ENCODE peak calls at places on chromosomes 6 and 20, in six cellular contexts. I is left lung, K is choroid plexus epithelial cell, R is AG04450, E is PC-9, D is lung. U is an unnamed sample.

GRCh38 chr20:18488301-18488700 is 8.7 kb downstream of the RBBP9 start:
- DNase-seq in I (no peak), K (no peak), R (no peak), E (no peak), D (no peak), U (no peak)

GRCh38 chr6:133435065-133435728 is 194.0 kb downstream of the EYA4 start:
- DNase-seq in I (peak; percentile 15), K (no peak), R (no peak), E (no peak), D (no peak), U (no peak)

GRCh38 chr6:16822529-16822928 is 61.3 kb upstream of the ATXN1 start:
- DNase-seq in I (no peak), K (no peak), R (no peak), E (no peak), D (no peak), U (no peak)

GRCh38 chr20:62584671-62585512 is 57.4 kb upstream of the SLCO4A1 start:
- DNase-seq in I (no peak), K (no peak), R (no peak), E (no peak), D (no peak), U (no peak)

GRCh38 chr6:20096506-20096905 is 115.8 kb downstream of the MBOAT1 start:
- DNase-seq in I (no peak), K (no peak), R (no peak), E (no peak), D (no peak), U (no peak)

GRCh38 chr6:147022041-147022440 is 182.2 kb upstream of the STXBP5 start:
- DNase-seq in I (no peak), K (peak; percentile 40), R (no peak), E (peak; percentile 69), D (no peak), U (no peak)

GRCh38 chr6:105432797-105433196 is 29.9 kb upstream of the PREP start:
- DNase-seq in I (no peak), K (peak; percentile 87), R (peak; percentile 46), E (peak; percentile 97), D (no peak), U (no peak)

GRCh38 chr6:36285187-36285612 is 15.3 kb downstream of the PNPLA1 start:
- DNase-seq in I (peak; percentile 71), K (no peak), R (no peak), E (no peak), D (no peak), U (no peak)

GRCh38 chr6:113318553-113318952 is 538.6 kb upstream of the MARCKS start:
- DNase-seq in I (no peak), K (peak; percentile 3), R (no peak), E (no peak), D (no peak), U (no peak)

GRCh38 chr20:37575884-37576283 is 48.2 kb upstream of the BLCAP start:
- DNase-seq in I (no peak), K (no peak), R (no peak), E (no peak), D (no peak), U (peak; percentile 33)

GRCh38 chr6:54441687-54442248 is 133.5 kb downstream of the TINAG start:
- DNase-seq in I (peak; percentile 24), K (no peak), R (no peak), E (no peak), D (no peak), U (no peak)

GRCh38 chr6:71034578-71034977 is 77.7 kb upstream of the B3GAT2 start:
- DNase-seq in I (no peak), K (no peak), R (no peak), E (no peak), D (no peak), U (no peak)

GRCh38 chr20:5114403-5114802 is 5.4 kb downstream of the PCNA start:
- DNase-seq in I (no peak), K (no peak), R (no peak), E (peak; percentile 25), D (no peak), U (no peak)

GRCh38 chr20:16125810-16126209 is 447.4 kb downstream of the KIF16B start:
- DNase-seq in I (no peak), K (no peak), R (no peak), E (no peak), D (peak; percentile 47), U (no peak)

DNA sequence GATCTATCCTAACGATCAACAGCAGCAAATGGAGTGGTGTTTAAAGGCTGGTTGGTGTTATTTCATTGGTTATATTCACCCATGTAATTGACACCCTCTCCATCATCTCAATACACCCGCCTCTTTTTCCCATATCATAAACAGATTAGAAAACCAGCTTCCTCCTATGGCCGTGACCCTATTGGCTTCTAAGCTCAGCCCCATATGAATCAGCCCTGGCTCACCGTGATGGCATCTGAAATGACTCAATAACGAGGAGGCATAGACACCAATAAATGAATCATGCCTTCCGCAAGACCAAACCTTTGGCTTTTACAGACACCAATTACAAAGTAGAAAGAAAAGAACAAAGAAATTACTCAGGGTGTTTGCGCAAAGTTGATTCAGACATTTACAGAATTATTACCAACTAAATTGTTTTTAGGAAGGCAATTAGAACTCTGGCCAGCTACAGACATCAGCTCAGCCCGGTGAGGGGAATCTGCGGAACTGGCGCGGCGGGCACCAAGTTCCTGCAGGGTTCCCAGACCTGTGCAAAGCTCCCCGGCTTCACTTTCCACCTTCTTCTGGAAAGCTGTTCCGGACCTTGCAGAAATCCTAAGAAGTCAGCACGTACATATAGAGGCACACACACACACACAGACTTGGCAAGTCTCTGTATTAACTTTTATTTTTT is 11.5 kb downstream of the PMEPA1 start:
- DNase-seq in I (no peak), K (peak; percentile 97), R (peak; percentile 91), E (peak; percentile 100), D (no peak), U (no peak)
- H3K4me3 ChIP-seq in I (no peak overlapping the region), K (peak overlapping the region; percentile 16), R (peak overlapping the region; percentile 42), E (peak overlapping the region; percentile 44), D (no peak overlapping the region), U (no peak overlapping the region)

GRCh38 chr6:134689676-134690447 is 260.0 kb downstream of the ALDH8A1 start:
- DNase-seq in I (no peak), K (no peak), R (no peak), E (peak; percentile 31), D (no peak), U (no peak)
- TF ChIP-seq CTCF in I (no peak), K (no peak), R (no peak), E (no peak), D (no peak), U (no peak)

GRCh38 chr6:29709178-29709576 is 14.1 kb upstream of the HLA-F start:
- DNase-seq in I (no peak), K (no peak), R (no peak), E (no peak), D (no peak), U (no peak)
- H3K4me3 ChIP-seq in I (no peak overlapping the region), K (no peak overlapping the region), R (no peak overlapping the region), E (no peak overlapping the region), D (no peak overlapping the region), U (no peak overlapping the region)

GRCh38 chr6:11592289-11592906 is 54.8 kb downstream of the TMEM170B start:
- DNase-seq in I (no peak), K (peak; percentile 38), R (no peak), E (no peak), D (no peak), U (no peak)

GRCh38 chr6:11596640-11597237 is 59.2 kb downstream of the TMEM170B start:
- DNase-seq in I (no peak), K (no peak), R (no peak), E (no peak), D (no peak), U (no peak)

GRCh38 chr6:11598687-11599086 is 61.1 kb downstream of the TMEM170B start:
- DNase-seq in I (no peak), K (no peak), R (no peak), E (peak; percentile 98), D (no peak), U (peak; percentile 24)

GRCh38 chr6:11593096-11593495 is 55.5 kb downstream of the TMEM170B start:
- DNase-seq in I (no peak), K (no peak), R (no peak), E (no peak), D (no peak), U (no peak)

DNA sequence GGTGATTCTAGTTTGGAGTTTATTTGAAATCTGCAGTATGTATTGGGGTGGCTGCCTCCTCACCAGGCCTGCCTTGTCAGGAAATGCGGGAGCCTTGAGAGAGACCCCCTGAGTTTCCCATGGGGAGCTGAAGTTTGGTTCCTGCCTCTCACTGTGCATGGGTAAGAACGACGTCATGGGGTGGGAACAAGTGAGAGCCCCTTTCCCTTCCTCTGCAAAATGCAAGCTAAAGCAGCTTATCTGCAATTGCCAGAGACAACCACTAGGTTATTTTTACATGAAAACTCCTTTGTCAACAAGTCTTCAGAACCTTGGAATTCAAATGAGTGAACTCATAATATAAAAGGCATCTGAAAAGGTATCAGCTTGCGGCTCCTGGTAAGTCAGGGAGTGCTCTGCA is 58.4 kb downstream of the TMEM170B start:
- DNase-seq in I (no peak), K (peak; percentile 51), R (no peak), E (no peak), D (no peak), U (no peak)
- TF ChIP-seq CTCF in I (no peak), K (peak; percentile 53), R (peak; percentile 37), E (peak; percentile 61), D (no peak), U (peak; percentile 46)

GRCh38 chr6:142871910-142872331 is 73.1 kb downstream of the HIVEP2 start:
- DNase-seq in I (no peak), K (peak; percentile 93), R (peak; percentile 38), E (no peak), D (no peak), U (no peak)

GRCh38 chr6:142867988-142868818 is 76.8 kb downstream of the HIVEP2 start:
- DNase-seq in I (no peak), K (peak; percentile 65), R (no peak), E (peak; percentile 76), D (peak; percentile 47), U (no peak)

GRCh38 chr6:142867355-142867801 is 77.6 kb downstream of the HIVEP2 start:
- DNase-seq in I (no peak), K (peak; percentile 62), R (no peak), E (no peak), D (no peak), U (no peak)

GRCh38 chr6:142870787-142871371 is 74.1 kb downstream of the HIVEP2 start:
- DNase-seq in I (no peak), K (peak; percentile 55), R (no peak), E (no peak), D (no peak), U (no peak)

GRCh38 chr6:142868917-142869316 is 76.1 kb downstream of the HIVEP2 start:
- DNase-seq in I (no peak), K (peak; percentile 52), R (no peak), E (peak; percentile 72), D (no peak), U (no peak)
- H3K4me3 ChIP-seq in I (no peak overlapping the region), K (no peak overlapping the region), R (no peak overlapping the region), E (no peak overlapping the region), D (no peak overlapping the region), U (no peak overlapping the region)

GRCh38 chr20:10674684-10675455 is 1.1 kb upstream of the JAG1 start:
- DNase-seq in I (peak; percentile 94), K (peak; percentile 74), R (no peak), E (peak; percentile 62), D (peak; percentile 83), U (peak; percentile 25)
- TF ChIP-seq CTCF in I (peak; percentile 90), K (peak; percentile 79), R (peak; percentile 85), E (peak; percentile 91), D (peak; percentile 51), U (peak; percentile 81)